ENCODE peak calls at places on chromosomes 12 and 14, in six cellular contexts. G, X, T, B, N and Q are unnamed samples.
A peak's percentile ranks its signal among the peaks of the same experiment; 100 is the strongest.

GRCh38 chr12:12081836-12082497 is 11.2 kb downstream of the BCL2L14 start:
- DNase-seq in N (peak; percentile 24), X (peak; percentile 36), B (peak; percentile 15), T (no peak), G (peak; percentile 71), Q (no peak)

GRCh38 chr12:63844391-63845341 is at the start of gene SRGAP1:
- DNase-seq in G (peak; percentile 91), N (peak; percentile 43), X (peak; percentile 60), B (peak; percentile 62), T (peak; percentile 7), Q (no peak)

GRCh38 chr14:61713724-61714437 is 18.6 kb downstream of the HIF1A start:
- DNase-seq in N (no peak), T (no peak), G (no peak), B (no peak), X (no peak), Q (no peak)

GRCh38 chr12:66232258-66232657 is 43.2 kb downstream of the IRAK3 start:
- DNase-seq in B (no peak), G (no peak), N (no peak), T (no peak), X (no peak), Q (no peak)

GRCh38 chr12:50734409-50735263 is 29.3 kb upstream of the ATF1 start:
- DNase-seq in N (peak; percentile 25), T (peak; percentile 27), X (peak; percentile 88), G (peak; percentile 61), B (no peak), Q (no peak)

GRCh38 chr12:102675672-102676071 is 195.3 kb upstream of the IGF1 start:
- DNase-seq in X (no peak), T (no peak), G (no peak), B (no peak), N (no peak), Q (no peak)

GRCh38 chr12:131014343-131014742 is 60.6 kb downstream of the ADGRD1 start:
- DNase-seq in T (no peak), B (no peak), N (no peak), G (no peak), X (no peak), Q (no peak)

GRCh38 chr12:57606821-57607220 is 2.2 kb downstream of the DTX3 start:
- DNase-seq in N (no peak), T (no peak), B (no peak), X (no peak), G (no peak), Q (no peak)

GRCh38 chr12:102511575-102511974 is 31.2 kb upstream of the IGF1 start:
- DNase-seq in N (no peak), B (no peak), G (no peak), T (no peak), X (no peak), Q (no peak)

GRCh38 chr14:24351517-24351916 is 11.7 kb upstream of the RIPK3 start:
- DNase-seq in G (peak; percentile 41), B (no peak), X (no peak), T (no peak), N (no peak), Q (no peak)

GRCh38 chr12:26823391-26823790 is 9.6 kb downstream of the ITPR2 start:
- DNase-seq in N (no peak), B (no peak), X (no peak), T (no peak), G (peak; percentile 37), Q (no peak)

GRCh38 chr12:106137456-106138278 is 1.1 kb downstream of the NUAK1 start:
- DNase-seq in X (peak; percentile 75), T (no peak), G (no peak), B (no peak), N (no peak), Q (no peak)

GRCh38 chr12:117472983-117473382 is 111.6 kb upstream of the NOS1 start:
- DNase-seq in N (peak; percentile 16), B (no peak), T (no peak), G (no peak), X (no peak), Q (no peak)

GRCh38 chr14:89067293-89067972 is 243.0 kb downstream of the TTC8 start:
- DNase-seq in B (no peak), T (no peak), G (no peak), X (no peak), N (no peak), Q (no peak)

GRCh38 chr14:69132513-69133181 is 20.3 kb downstream of the DCAF5 start:
- DNase-seq in G (no peak), N (no peak), T (no peak), X (no peak), B (no peak), Q (no peak)

GRCh38 chr12:6267007-6267721 is 43.3 kb upstream of the PLEKHG6 start:
- DNase-seq in G (no peak), X (no peak), B (peak; percentile 14), N (no peak), T (no peak), Q (no peak)

GRCh38 chr12:12721251-12721689 is 4.1 kb downstream of the CDKN1B start:
- DNase-seq in T (peak; percentile 29), X (no peak), N (peak; percentile 25), G (no peak), B (peak; percentile 43), Q (no peak)

GRCh38 chr14:22531451-22532344 is 57.3 kb downstream of the DAD1 start:
- DNase-seq in B (no peak), G (no peak), X (no peak), T (no peak), N (no peak), Q (no peak)

GRCh38 chr14:68460541-68460940 is 332.3 kb downstream of the ZFP36L1 start:
- DNase-seq in X (no peak), N (no peak), G (no peak), B (no peak), T (no peak), Q (no peak)

GRCh38 chr12:98416845-98417244 is 98.5 kb upstream of the TMPO start:
- DNase-seq in B (no peak), N (no peak), X (no peak), G (peak; percentile 84), T (no peak), Q (no peak)

GRCh38 chr12:68303850-68304249 is 28.3 kb downstream of the MDM1 start:
- DNase-seq in X (no peak), B (no peak), G (peak; percentile 65), T (no peak), N (no peak), Q (no peak)

GRCh38 chr14:77508249-77508648 is 9.6 kb upstream of the ISM2 start:
- DNase-seq in X (no peak), G (peak; percentile 90), T (no peak), B (no peak), N (no peak), Q (peak; percentile 16)

GRCh38 chr12:75724913-75725312 is 213.5 kb upstream of the KRR1 start:
- DNase-seq in G (peak; percentile 89), N (peak; percentile 90), X (peak; percentile 98), B (peak; percentile 81), T (no peak), Q (peak; percentile 77)

GRCh38 chr14:86858043-86858442 is 1134.9 kb downstream of the GALC start:
- DNase-seq in T (no peak), B (no peak), G (peak; percentile 45), X (no peak), N (no peak), Q (no peak)

GRCh38 chr12:121857322-121858246 is 1.1 kb downstream of the HPD start:
- DNase-seq in G (no peak), B (no peak), T (no peak), N (no peak), X (no peak), Q (no peak)

GRCh38 chr12:89862511-89863331 is 154.1 kb upstream of the ATP2B1 start:
- DNase-seq in G (no peak), N (no peak), X (no peak), T (peak; percentile 62), B (no peak), Q (no peak)

GRCh38 chr12:53055471-53056266 is 5.8 kb downstream of the TNS2 start:
- DNase-seq in X (no peak), B (no peak), T (no peak), N (no peak), G (no peak), Q (no peak)

GRCh38 chr12:117816-118345 is 51.3 kb downstream of the IQSEC3 start:
- DNase-seq in N (no peak), G (no peak), X (peak; percentile 89), B (no peak), T (no peak), Q (no peak)

GRCh38 chr12:54611715-54612116 is 23.0 kb downstream of the LACRT start:
- DNase-seq in T (no peak), X (no peak), G (no peak), B (no peak), N (no peak), Q (no peak)

GRCh38 chr14:93957751-93958566 is 18.4 kb downstream of the ASB2 start:
- DNase-seq in G (no peak), N (no peak), T (no peak), X (no peak), B (no peak), Q (no peak)

GRCh38 chr14:89399594-89400068 is 17.4 kb downstream of the FOXN3 start:
- DNase-seq in T (no peak), B (peak; percentile 92), X (no peak), N (no peak), G (peak; percentile 86), Q (peak; percentile 76)

GRCh38 chr14:61088081-61088480 is 107.0 kb downstream of the SLC38A6 start:
- DNase-seq in G (no peak), B (no peak), T (no peak), X (no peak), N (no peak), Q (no peak)

GRCh38 chr12:16685107-16685506 is 79.1 kb upstream of the LMO3 start:
- DNase-seq in B (no peak), G (peak; percentile 55), T (no peak), N (no peak), X (no peak), Q (no peak)

GRCh38 chr14:74299061-74299545 is 3.6 kb downstream of the ABCD4 start:
- DNase-seq in T (no peak), G (peak; percentile 60), N (no peak), B (no peak), X (no peak), Q (no peak)